ENCODE peak calls at places on chromosomes 3 and 15, in nine cellular contexts. R is uterus, U is Peyer's patch, V is BJ, L is vagina, T is aorta, J is right cardiac atrium, X is HCT116, W is stomach. Y is an unnamed sample. For H3K27me3, the result is how much of the 10 kb centered on the place peaks cover.

GRCh38 chr3:13025090-13025489 is 48.1 kb downstream of the IQSEC1 start:
- DNase-seq in R (no peak), U (no peak), V (no peak), L (no peak), T (peak), J (peak), X (peak), W (no peak), Y (peak)

GRCh38 chr3:34200576-34200975 is 402.1 kb downstream of the PDCD6IP start:
- DNase-seq in R (no peak), U (no peak), V (no peak), L (no peak), T (no peak), J (no peak), X (no peak), W (no peak), Y (no peak)

GRCh38 chr15:73717802-73718201 is 33.6 kb downstream of the CD276 start:
- DNase-seq in R (no peak), U (no peak), V (no peak), L (no peak), T (no peak), J (no peak), X (no peak), W (no peak), Y (no peak)

GRCh38 chr3:63450023-63450422 is 171.9 kb downstream of the SYNPR start:
- DNase-seq in R (no peak), U (no peak), V (no peak), L (no peak), T (no peak), J (no peak), X (no peak), W (no peak), Y (no peak)

GRCh38 chr15:76799760-76800159 is 105.4 kb downstream of the SCAPER start:
- DNase-seq in R (no peak), U (no peak), V (no peak), L (no peak), T (no peak), J (no peak), X (no peak), W (no peak), Y (no peak)

GRCh38 chr3:190269096-190269495 is 53.1 kb downstream of the CLDN1 start:
- DNase-seq in R (peak), U (no peak), V (no peak), L (no peak), T (no peak), J (no peak), X (no peak), W (no peak), Y (peak)

GRCh38 chr15:80778964-80779657 is at the start of gene CEMIP:
- DNase-seq in R (peak), U (peak), V (no peak), L (no peak), T (peak), J (peak), X (peak), W (peak), Y (peak)

GRCh38 chr3:129944709-129945108 is 29.8 kb upstream of the TRH start:
- DNase-seq in R (no peak), U (no peak), V (no peak), L (no peak), T (no peak), J (no peak), X (no peak), W (no peak), Y (no peak)

GRCh38 chr15:68056097-68056865 is 2.2 kb downstream of the PIAS1 start:
- DNase-seq in R (no peak), U (no peak), V (no peak), L (no peak), T (no peak), J (no peak), X (no peak), W (no peak), Y (no peak)

GRCh38 chr15:49686626-49687025 is 65.8 kb downstream of the DTWD1 start:
- DNase-seq in R (no peak), U (no peak), V (no peak), L (no peak), T (no peak), J (no peak), X (no peak), W (no peak), Y (no peak)

GRCh38 chr3:50333744-50334328 is 5.8 kb upstream of the TUSC2 start:
- DNase-seq in R (no peak), U (no peak), V (no peak), L (no peak), T (no peak), J (peak), X (no peak), W (no peak), Y (no peak)

GRCh38 chr15:75720787-75721461 is 8.3 kb upstream of the CSPG4 start:
- DNase-seq in R (no peak), U (peak), V (no peak), L (no peak), T (peak), J (peak), X (peak), W (peak), Y (peak)

GRCh38 chr3:106703524-106703923 is 673.7 kb upstream of the CCDC54 start:
- DNase-seq in R (no peak), U (no peak), V (no peak), L (no peak), T (no peak), J (no peak), X (no peak), W (no peak), Y (no peak)

GRCh38 chr3:195224156-195224979 is 46.6 kb downstream of the XXYLT1 start:
- DNase-seq in R (peak), U (peak), V (no peak), L (peak), T (no peak), J (no peak), X (no peak), W (peak), Y (peak)

GRCh38 chr15:42734076-42734672 is 2.8 kb downstream of the CDAN1 start:
- DNase-seq in R (no peak), U (no peak), V (no peak), L (no peak), T (no peak), J (no peak), X (no peak), W (no peak), Y (no peak)

GRCh38 chr15:41512512-41513281 is 930 bp downstream of the LTK start:
- DNase-seq in R (no peak), U (peak), V (no peak), L (no peak), T (no peak), J (peak), X (no peak), W (peak), Y (peak)
- H3K27me3 ChIP-seq in R (under half), U (under half), V (under half), L (under half), T (under half), J (under half), X (under half), W (under half), Y (under half)

DNA sequence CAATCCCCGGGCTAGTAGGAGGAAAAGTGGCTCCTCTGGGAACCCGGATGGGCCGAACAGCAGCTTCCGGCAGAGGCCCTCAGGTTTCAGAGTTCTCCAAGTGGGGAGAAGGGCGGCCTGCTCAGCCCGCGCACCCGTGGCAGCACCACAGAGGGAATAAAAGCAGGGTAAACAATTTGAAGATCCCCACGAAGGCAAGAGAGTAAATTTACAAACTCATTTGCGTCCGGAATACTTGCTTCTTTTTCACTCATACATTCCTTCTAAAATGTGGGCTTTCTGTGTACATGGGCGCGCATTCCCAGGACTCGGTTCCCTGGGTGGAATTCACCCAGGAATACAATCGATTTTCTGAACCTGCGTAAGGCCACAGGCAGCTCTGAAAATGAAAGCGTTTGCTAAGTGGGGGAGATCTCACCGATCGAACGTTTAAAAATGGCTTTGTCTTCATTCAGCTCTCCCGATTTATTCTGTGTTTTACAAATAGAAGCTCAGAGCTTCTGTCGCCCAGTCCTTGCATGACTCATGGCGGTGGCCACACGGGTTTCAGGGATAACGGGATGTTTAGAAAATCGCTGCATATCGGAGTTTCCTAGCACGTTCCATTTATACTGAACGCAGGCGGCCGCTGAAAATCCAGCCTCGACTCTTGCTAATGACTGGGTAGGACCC is 74.0 kb upstream of the POLG start:
- DNase-seq in R (no peak), U (no peak), V (no peak), L (no peak), T (no peak), J (no peak), X (no peak), W (no peak), Y (no peak)
- H3K27me3 ChIP-seq in R (half or more), U (under half), V (half or more), L (under half), T (under half), J (under half), X (under half), W (half or more), Y (half or more)

GRCh38 chr15:89363770-89364169 is 29.1 kb upstream of the POLG start:
- DNase-seq in R (no peak), U (no peak), V (no peak), L (no peak), T (no peak), J (no peak), X (no peak), W (no peak), Y (no peak)

GRCh38 chr15:89364741-89365450 is 30.3 kb upstream of the POLG start:
- DNase-seq in R (no peak), U (no peak), V (no peak), L (no peak), T (no peak), J (no peak), X (no peak), W (no peak), Y (no peak)

GRCh38 chr15:89363133-89363532 is 28.5 kb upstream of the POLG start:
- DNase-seq in R (no peak), U (no peak), V (no peak), L (no peak), T (no peak), J (no peak), X (no peak), W (no peak), Y (no peak)

GRCh38 chr15:89365457-89366055 is 30.9 kb upstream of the POLG start:
- DNase-seq in R (no peak), U (no peak), V (no peak), L (no peak), T (no peak), J (no peak), X (no peak), W (no peak), Y (no peak)

DNA sequence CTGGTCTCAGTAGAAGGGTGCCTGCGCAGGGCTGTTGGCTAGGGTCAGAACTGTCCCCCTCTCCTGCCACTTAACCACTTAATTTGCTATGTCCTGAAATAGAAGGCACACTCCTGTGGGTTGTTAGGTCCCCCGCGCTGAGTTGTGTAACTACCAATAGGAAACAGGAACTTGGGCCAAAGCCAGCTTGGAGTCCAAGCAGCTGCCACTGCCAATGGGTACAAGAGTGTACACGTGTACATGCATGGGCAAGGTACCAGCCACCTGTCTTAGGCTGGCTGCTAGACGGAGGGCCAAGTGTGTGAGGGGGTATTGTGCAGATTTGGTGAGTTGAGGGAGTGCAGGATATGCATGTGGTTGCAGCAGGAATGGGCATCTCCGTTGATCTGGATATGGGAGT is 29.7 kb upstream of the POLG start:
- DNase-seq in R (no peak), U (no peak), V (no peak), L (no peak), T (peak), J (no peak), X (no peak), W (no peak), Y (peak)
- H3K27me3 ChIP-seq in R (half or more), U (under half), V (half or more), L (under half), T (under half), J (under half), X (under half), W (half or more), Y (half or more)

DNA sequence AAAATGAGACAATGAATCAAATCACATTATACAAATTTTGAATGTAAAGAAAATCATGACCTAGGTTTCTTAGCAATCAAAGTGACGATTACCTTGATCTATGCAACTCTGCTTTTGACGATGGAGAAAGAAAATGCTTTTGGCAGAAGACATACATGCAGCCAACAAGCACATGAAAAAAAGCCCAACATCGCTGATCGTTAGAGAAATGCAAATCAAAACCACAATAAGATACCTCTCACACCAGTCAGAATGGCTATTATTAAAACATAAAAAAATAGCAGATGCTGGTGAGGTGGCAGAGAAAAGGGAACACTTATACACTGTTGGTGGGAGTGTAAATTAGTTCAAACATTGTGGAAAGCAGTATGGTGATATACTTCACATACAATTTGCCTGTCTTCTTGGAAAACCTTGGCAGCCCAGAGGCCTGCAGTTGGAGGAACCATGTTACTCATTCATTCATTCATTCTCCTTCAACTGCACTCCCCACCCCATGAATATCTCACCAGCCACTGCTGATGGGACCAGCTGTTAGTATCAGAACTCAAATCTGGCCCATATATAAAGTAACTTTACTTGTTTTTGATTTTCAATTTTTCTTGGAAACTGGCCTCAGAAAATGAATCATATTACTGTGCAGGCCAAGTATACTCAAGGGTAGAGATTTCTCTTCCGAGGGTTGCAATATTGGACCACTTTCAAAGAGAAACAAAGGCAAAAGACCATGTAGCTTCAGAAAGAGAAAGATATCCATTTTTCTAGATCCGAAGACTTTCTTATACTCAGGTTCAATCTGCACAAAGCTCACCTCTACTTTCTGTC is 358.6 kb upstream of the ARHGEF26 start:
- DNase-seq in R (no peak), U (no peak), V (no peak), L (no peak), T (no peak), J (no peak), X (no peak), W (no peak), Y (no peak)
- H3K27me3 ChIP-seq in R (under half), U (under half), V (under half), L (under half), T (under half), J (under half), X (under half), W (under half), Y (under half)

GRCh38 chr3:15755181-15755580 is 42.6 kb downstream of the ANKRD28 start:
- DNase-seq in R (no peak), U (no peak), V (no peak), L (no peak), T (no peak), J (no peak), X (no peak), W (no peak), Y (no peak)

GRCh38 chr3:15757824-15758223 is 40.0 kb downstream of the ANKRD28 start:
- DNase-seq in R (no peak), U (no peak), V (no peak), L (no peak), T (no peak), J (no peak), X (no peak), W (no peak), Y (no peak)

GRCh38 chr3:15756505-15756904 is 41.3 kb downstream of the ANKRD28 start:
- DNase-seq in R (no peak), U (no peak), V (no peak), L (no peak), T (no peak), J (no peak), X (no peak), W (no peak), Y (no peak)

GRCh38 chr3:15754047-15754446 is 43.7 kb downstream of the ANKRD28 start:
- DNase-seq in R (no peak), U (no peak), V (no peak), L (no peak), T (no peak), J (no peak), X (no peak), W (no peak), Y (no peak)

DNA sequence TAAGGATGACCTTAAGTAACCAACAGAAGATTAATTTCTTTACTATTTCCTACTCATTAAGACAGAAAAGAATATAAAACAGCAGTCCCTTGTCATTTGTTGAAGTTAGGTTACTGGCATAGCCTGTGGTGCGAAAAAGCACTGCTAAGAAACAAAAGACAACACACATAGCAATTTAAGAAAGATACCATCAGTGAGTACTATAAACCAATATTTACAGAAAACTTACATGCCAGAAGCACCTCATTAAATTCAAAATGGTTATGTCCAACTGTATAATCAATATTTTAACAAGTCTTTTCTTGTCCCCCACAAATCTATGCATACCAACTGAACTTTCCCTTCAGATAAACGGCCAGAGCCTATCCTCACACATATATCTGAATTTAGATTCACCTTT is 42.0 kb downstream of the ANKRD28 start:
- DNase-seq in R (no peak), U (no peak), V (no peak), L (no peak), T (no peak), J (no peak), X (no peak), W (no peak), Y (no peak)
- H3K27me3 ChIP-seq in R (under half), U (under half), V (under half), L (under half), T (under half), J (under half), X (under half), W (under half), Y (under half)

GRCh38 chr3:46880884-46881818 is 3.6 kb downstream of the PTH1R start:
- DNase-seq in R (peak), U (no peak), V (no peak), L (no peak), T (no peak), J (peak), X (no peak), W (no peak), Y (no peak)
- H3K27me3 ChIP-seq in R (under half), U (under half), V (under half), L (under half), T (under half), J (under half), X (under half), W (under half), Y (under half)

GRCh38 chr3:138949445-138950005 is 2.5 kb downstream of the FOXL2NB start:
- DNase-seq in R (no peak), U (no peak), V (no peak), L (no peak), T (no peak), J (no peak), X (no peak), W (no peak), Y (no peak)

GRCh38 chr3:138949002-138949418 is 2.0 kb downstream of the FOXL2NB start:
- DNase-seq in R (no peak), U (no peak), V (no peak), L (no peak), T (no peak), J (no peak), X (no peak), W (no peak), Y (no peak)

GRCh38 chr3:138950006-138950644 is 3.1 kb downstream of the FOXL2NB start:
- DNase-seq in R (no peak), U (peak), V (no peak), L (no peak), T (no peak), J (no peak), X (no peak), W (no peak), Y (peak)

GRCh38 chr3:138948371-138949001 is 1.5 kb downstream of the FOXL2NB start:
- DNase-seq in R (no peak), U (no peak), V (no peak), L (no peak), T (no peak), J (no peak), X (no peak), W (no peak), Y (no peak)

GRCh38 chr3:138950701-138951100 is 3.7 kb downstream of the FOXL2NB start:
- DNase-seq in R (no peak), U (no peak), V (no peak), L (no peak), T (no peak), J (no peak), X (no peak), W (no peak), Y (no peak)
- H3K27me3 ChIP-seq in R (under half), U (under half), V (under half), L (under half), T (under half), J (under half), X (under half), W (half or more), Y (under half)

DNA sequence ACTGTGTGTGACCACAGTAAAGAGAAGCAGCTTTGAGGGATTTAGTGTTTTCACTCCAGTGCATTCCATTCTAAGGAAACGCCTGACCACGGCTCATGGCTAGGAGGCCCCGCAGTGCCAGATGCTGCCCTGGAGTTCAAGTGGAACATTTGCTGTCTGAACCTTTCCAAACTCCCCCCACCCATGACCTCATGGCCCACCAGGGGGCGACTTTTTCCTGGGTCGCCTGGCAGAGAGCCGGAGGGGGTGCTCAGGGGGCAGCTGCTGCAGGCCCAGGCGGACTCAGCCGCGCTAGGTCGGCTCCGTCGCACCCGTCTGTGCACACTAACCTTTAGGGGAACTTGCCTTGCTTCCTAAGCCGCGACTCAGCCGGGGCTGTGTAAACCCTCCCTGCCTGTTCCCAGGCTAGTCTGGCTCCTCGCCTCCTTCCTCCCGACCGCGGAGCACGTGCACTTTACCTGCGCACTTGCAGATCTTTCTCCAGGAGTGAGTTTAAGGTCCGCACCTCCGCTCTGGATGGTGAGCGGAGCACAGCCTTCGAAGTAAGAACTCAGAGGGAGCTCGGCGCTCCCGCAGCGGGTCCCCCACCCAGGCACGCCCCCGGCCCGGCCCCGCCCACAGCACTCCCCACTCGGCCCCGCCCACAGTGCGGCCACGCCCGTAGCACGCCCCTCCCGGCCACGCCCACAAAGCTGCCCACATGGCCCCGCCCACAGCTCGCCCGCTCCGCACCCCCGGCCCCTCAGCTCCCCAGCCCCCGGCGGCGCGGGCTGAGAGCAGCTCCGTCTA is at the start of gene OCA2:
- DNase-seq in R (no peak), U (peak), V (peak), L (peak), T (peak), J (peak), X (no peak), W (peak), Y (no peak)
- H3K27me3 ChIP-seq in R (under half), U (under half), V (under half), L (under half), T (under half), J (under half), X (under half), W (half or more), Y (under half)